ENCODE peak calls at places on chromosomes 3 and 15, in four cellular contexts. E is globus pallidus, S is neuronal stem cell, W is SK-N-DZ. B is an unnamed sample.

GRCh38 chr3:14522768-14523167 is 17.4 kb downstream of the GRIP2 start:
- DNase-seq in E (no peak), S (no peak), W (no peak), B (no peak)

GRCh38 chr3:104907507-104907906 is 459.2 kb upstream of the ALCAM start:
- DNase-seq in E (no peak), S (no peak), W (no peak), B (no peak)

GRCh38 chr3:148366743-148367410 is 330.8 kb upstream of the AGTR1 start:
- DNase-seq in E (peak; percentile 73), S (no peak), W (no peak), B (no peak)

GRCh38 chr3:127183931-127184869 is 8.7 kb upstream of the PRR23E start:
- DNase-seq in E (no peak), S (no peak), W (no peak), B (no peak)

GRCh38 chr15:28955160-28955502 is 69.4 kb downstream of the APBA2 start:
- DNase-seq in E (no peak), S (no peak), W (peak; percentile 42), B (peak; percentile 78)

GRCh38 chr15:63860161-63860954 is 26.6 kb upstream of the HERC1 start:
- DNase-seq in E (no peak), S (no peak), W (no peak), B (no peak)

GRCh38 chr3:64107154-64107553 is 83.9 kb upstream of the PSMD6 start:
- DNase-seq in E (no peak), S (no peak), W (no peak), B (no peak)

GRCh38 chr3:12235691-12236090 is 53.2 kb upstream of the PPARG start:
- DNase-seq in E (no peak), S (no peak), W (no peak), B (no peak)

GRCh38 chr3:79005084-79005483 is 762.7 kb downstream of the ROBO1 start:
- DNase-seq in E (no peak), S (no peak), W (no peak), B (no peak)

GRCh38 chr3:120615863-120616599 is 19.9 kb downstream of the NDUFB4 start:
- DNase-seq in E (peak; percentile 37), S (no peak), W (no peak), B (peak; percentile 68)

GRCh38 chr3:142501004-142501926 is 53.4 kb upstream of the XRN1 start:
- DNase-seq in E (no peak), S (no peak), W (no peak), B (no peak)

GRCh38 chr3:102745881-102746280 is 311.1 kb downstream of the ZPLD1 start:
- DNase-seq in E (no peak), S (no peak), W (no peak), B (no peak)

GRCh38 chr3:9912294-9912935 is 4.5 kb upstream of the IL17RC start:
- DNase-seq in E (no peak), S (no peak), W (no peak), B (no peak)

GRCh38 chr15:47331796-47332480 is 385.4 kb upstream of the SEMA6D start:
- DNase-seq in E (no peak), S (no peak), W (peak; percentile 30), B (no peak)

GRCh38 chr15:67812232-67812631 is 13.1 kb upstream of the SKOR1 start:
- DNase-seq in E (no peak), S (no peak), W (no peak), B (no peak)

GRCh38 chr3:120780977-120781376 is 38.4 kb downstream of the GTF2E1 start:
- DNase-seq in E (no peak), S (no peak), W (no peak), B (no peak)

GRCh38 chr3:64550745-64551144 is 137.1 kb downstream of the ADAMTS9 start:
- DNase-seq in E (no peak), S (no peak), W (no peak), B (no peak)

GRCh38 chr15:34642252-34642651 is 58.8 kb upstream of the GOLGA8B start:
- DNase-seq in E (no peak), S (no peak), W (peak; percentile 95), B (peak; percentile 66)

GRCh38 chr15:51621917-51622268 is 678 bp downstream of the DMXL2 start:
- DNase-seq in E (peak; percentile 70), S (peak; percentile 31), W (peak; percentile 64), B (peak; percentile 56)

GRCh38 chr15:80247320-80247719 is 4.7 kb downstream of the CTXND1 start:
- DNase-seq in E (no peak), S (no peak), W (no peak), B (no peak)

GRCh38 chr15:42723068-42723467 is 13.9 kb downstream of the CDAN1 start:
- DNase-seq in E (no peak), S (no peak), W (no peak), B (no peak)

GRCh38 chr3:46946856-46947544 is 29.5 kb downstream of the CCDC12 start:
- DNase-seq in E (no peak), S (no peak), W (no peak), B (peak; percentile 66)

GRCh38 chr3:49198161-49198560 is 26.8 kb downstream of the KLHDC8B start:
- DNase-seq in E (no peak), S (no peak), W (no peak), B (no peak)

B was measured in BE2C.